ENCODE peak calls at places on chromosomes 16 and 17, in five cellular contexts. I is prostate gland, T is adrenal gland, R is cardiac fibroblast, C is PC-3. W is an unnamed sample.

GRCh38 chr16:8512941-8513624 is 77.2 kb downstream of the TMEM114 start:
- DNase-seq in T (no peak), C (no peak), I (no peak), R (no peak), W (no peak)

GRCh38 chr17:61314368-61315078 is 85.1 kb upstream of the TBX2 start:
- DNase-seq in C (no peak), I (peak; percentile 68), T (peak; percentile 40), R (peak; percentile 65), W (peak; percentile 89)

GRCh38 chr16:18950469-18951185 is 24.4 kb upstream of the SMG1 start:
- DNase-seq in I (no peak), C (no peak), R (no peak), T (no peak), W (no peak)

GRCh38 chr17:4233668-4234258 is 30.0 kb downstream of the ANKFY1 start:
- DNase-seq in C (no peak), I (peak; percentile 20), R (no peak), T (no peak), W (no peak)

GRCh38 chr17:75776399-75777242 is 8.0 kb upstream of the UNK start:
- DNase-seq in I (no peak), C (no peak), R (peak; percentile 42), T (peak; percentile 33), W (no peak)

GRCh38 chr16:1469693-1470201 is 5.1 kb downstream of the CLCN7 start:
- DNase-seq in T (no peak), C (no peak), R (no peak), I (no peak), W (no peak)

GRCh38 chr17:8320990-8321389 is 10.9 kb downstream of the ARHGEF15 start:
- DNase-seq in I (no peak), T (no peak), C (no peak), R (peak; percentile 10), W (no peak)

GRCh38 chr17:3693829-3694231 is 2.1 kb downstream of the P2RX5 start:
- DNase-seq in R (no peak), T (no peak), I (no peak), C (no peak), W (no peak)

GRCh38 chr17:74827800-74828199 is 31.9 kb downstream of the GRIN2C start:
- DNase-seq in R (no peak), I (no peak), T (no peak), C (no peak), W (no peak)

GRCh38 chr17:36972186-36972686 is 23.5 kb downstream of the AATF start:
- DNase-seq in I (no peak), C (no peak), R (no peak), T (no peak), W (no peak)

GRCh38 chr17:66184392-66184791 is 7.5 kb downstream of the CEP112 start:
- DNase-seq in R (no peak), C (no peak), T (no peak), I (no peak), W (no peak)

GRCh38 chr16:81927561-81928185 is 83.6 kb downstream of the SDR42E1 start:
- DNase-seq in T (no peak), C (no peak), R (no peak), I (no peak), W (no peak)

GRCh38 chr16:57643166-57643813 is 14.9 kb downstream of the ADGRG1 start:
- DNase-seq in C (peak; percentile 73), R (peak; percentile 45), T (peak; percentile 53), I (no peak), W (peak; percentile 59)

GRCh38 chr17:42675984-42676423 is 790 bp downstream of the PLEKHH3 start:
- DNase-seq in I (peak; percentile 69), R (peak; percentile 39), C (peak; percentile 23), T (peak; percentile 62), W (peak; percentile 47)

GRCh38 chr17:41527076-41528023 is 758 bp downstream of the KRT19 start:
- DNase-seq in C (no peak), I (no peak), R (no peak), T (no peak), W (no peak)

GRCh38 chr17:33112763-33113162 is 121.1 kb downstream of the SPACA3 start:
- DNase-seq in T (no peak), I (no peak), C (peak; percentile 92), R (peak; percentile 29), W (peak; percentile 3)

GRCh38 chr17:63946440-63947363 is 14.6 kb upstream of the CD79B start:
- DNase-seq in C (peak; percentile 60), T (peak; percentile 66), I (peak; percentile 15), R (peak; percentile 45), W (peak; percentile 7)

GRCh38 chr17:79803997-79804855 is 7.3 kb upstream of the CBX8 start:
- DNase-seq in C (no peak), R (no peak), I (no peak), T (no peak), W (no peak)

GRCh38 chr17:8581002-8581658 is 49.4 kb downstream of the MYH10 start:
- DNase-seq in T (no peak), C (no peak), R (no peak), I (no peak), W (no peak)

GRCh38 chr16:73122604-73123386 is 74.9 kb upstream of the ZFHX3 start:
- DNase-seq in C (no peak), R (peak; percentile 60), I (no peak), T (peak; percentile 37), W (peak; percentile 11)

GRCh38 chr16:86874141-86874540 is 295.8 kb downstream of the FOXL1 start:
- DNase-seq in T (no peak), R (peak; percentile 36), C (peak; percentile 53), I (no peak), W (no peak)

GRCh38 chr16:28191364-28191985 is 20.3 kb downstream of the XPO6 start:
- DNase-seq in C (peak; percentile 46), R (no peak), T (no peak), I (peak; percentile 57), W (no peak)

GRCh38 chr17:40121191-40121885 is 433 bp upstream of the MSL1 start:
- DNase-seq in I (no peak), T (peak; percentile 48), R (peak; percentile 48), C (peak; percentile 25), W (peak; percentile 56)

GRCh38 chr17:35588196-35588920 is 1.2 kb downstream of the AP2B1 start:
- DNase-seq in C (peak; percentile 93), R (peak; percentile 77), T (no peak), I (no peak), W (peak; percentile 74)

GRCh38 chr17:6843241-6843890 is 11.8 kb upstream of the TEKT1 start:
- DNase-seq in T (no peak), I (no peak), R (peak; percentile 78), C (peak; percentile 78), W (peak; percentile 62)

GRCh38 chr16:56637814-56638750 is at the start of gene MT1A:
- DNase-seq in T (peak; percentile 78), C (no peak), R (peak; percentile 60), I (peak; percentile 30), W (peak; percentile 30)

GRCh38 chr17:63705657-63706056 is 5.7 kb upstream of the LIMD2 start:
- DNase-seq in R (no peak), T (no peak), I (no peak), C (no peak), W (no peak)

GRCh38 chr16:11016993-11017392 is 72.6 kb downstream of the CLEC16A start:
- DNase-seq in C (peak; percentile 67), T (peak; percentile 89), I (peak; percentile 19), R (peak; percentile 83), W (peak; percentile 48)

GRCh38 chr17:66514227-66514806 is 211.9 kb downstream of the PRKCA start:
- DNase-seq in T (no peak), R (peak; percentile 75), I (no peak), C (peak; percentile 44), W (peak; percentile 56)

GRCh38 chr16:74718741-74719610 is 18.3 kb upstream of the MLKL start:
- DNase-seq in C (no peak), R (no peak), I (no peak), T (no peak), W (no peak)

DNA sequence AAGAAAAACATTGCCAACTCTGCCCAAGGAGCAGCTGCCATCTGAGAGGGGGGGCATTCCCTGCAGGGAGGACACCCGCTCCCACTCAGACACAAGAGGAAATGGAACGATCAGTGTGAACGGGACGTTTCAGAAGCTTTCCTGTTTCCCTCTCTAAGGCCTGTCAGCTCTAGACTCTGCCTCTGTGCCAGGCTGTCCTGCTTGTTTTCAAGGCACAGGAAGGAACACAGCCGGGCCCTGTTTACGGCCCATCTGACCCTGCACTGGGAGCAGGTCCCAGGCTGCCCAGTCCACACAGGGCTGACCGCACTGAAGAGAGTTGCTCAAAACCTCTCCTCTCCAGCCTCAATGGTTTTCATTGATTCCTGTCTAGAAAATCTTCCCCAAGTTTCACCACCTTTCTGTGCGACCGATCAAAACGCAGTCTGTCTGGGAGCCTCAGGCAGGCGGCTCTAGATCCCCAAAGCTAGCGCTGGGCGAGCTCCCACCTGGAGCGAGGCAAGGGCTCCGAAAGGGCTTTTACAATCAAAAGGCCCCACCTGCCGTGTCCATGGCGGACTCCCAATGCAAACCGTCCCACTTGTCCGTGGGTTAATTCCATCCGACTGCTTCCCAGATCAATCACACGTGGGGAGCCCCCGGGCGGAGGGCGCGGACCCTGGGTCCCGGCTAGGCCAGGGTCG is 1.5 kb downstream of the PIEZO1 start:
- DNase-seq in C (peak; percentile 27), T (peak; percentile 67), I (peak; percentile 65), R (peak; percentile 45), W (no peak)
- H3K4me3 ChIP-seq in C (peak overlapping the region; percentile 76), T (peak overlapping the region; percentile 99), I (peak overlapping the region; percentile 89), R (peak overlapping the region; percentile 71), W (peak overlapping the region; percentile 61)

DNA sequence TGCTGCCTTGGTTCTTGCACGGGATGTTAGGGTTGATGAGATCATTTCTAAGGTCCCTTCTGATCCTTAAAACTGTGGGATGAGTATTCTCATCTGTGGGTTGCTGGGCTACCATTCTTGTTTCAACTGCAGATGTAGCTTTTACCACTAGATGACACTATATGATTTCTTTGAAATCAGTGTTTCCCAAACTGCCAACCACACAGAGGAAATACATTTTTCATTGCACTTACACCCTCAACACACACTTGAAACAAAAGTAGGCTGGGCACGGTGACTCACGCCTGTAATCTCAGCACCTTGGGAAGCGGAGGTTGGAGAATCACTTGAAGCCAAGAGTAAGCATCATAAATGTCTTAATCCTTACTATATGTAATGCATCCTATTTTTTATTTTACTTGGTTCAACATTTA is 15.3 kb downstream of the LCMT1 start:
- DNase-seq in C (peak; percentile 82), I (no peak), T (peak; percentile 73), R (peak; percentile 89), W (peak; percentile 86)
- TF ChIP-seq CTCF in C (peak; percentile 75), I (peak; percentile 45), T (peak; percentile 80), R (peak; percentile 74), W (peak; percentile 82)

DNA sequence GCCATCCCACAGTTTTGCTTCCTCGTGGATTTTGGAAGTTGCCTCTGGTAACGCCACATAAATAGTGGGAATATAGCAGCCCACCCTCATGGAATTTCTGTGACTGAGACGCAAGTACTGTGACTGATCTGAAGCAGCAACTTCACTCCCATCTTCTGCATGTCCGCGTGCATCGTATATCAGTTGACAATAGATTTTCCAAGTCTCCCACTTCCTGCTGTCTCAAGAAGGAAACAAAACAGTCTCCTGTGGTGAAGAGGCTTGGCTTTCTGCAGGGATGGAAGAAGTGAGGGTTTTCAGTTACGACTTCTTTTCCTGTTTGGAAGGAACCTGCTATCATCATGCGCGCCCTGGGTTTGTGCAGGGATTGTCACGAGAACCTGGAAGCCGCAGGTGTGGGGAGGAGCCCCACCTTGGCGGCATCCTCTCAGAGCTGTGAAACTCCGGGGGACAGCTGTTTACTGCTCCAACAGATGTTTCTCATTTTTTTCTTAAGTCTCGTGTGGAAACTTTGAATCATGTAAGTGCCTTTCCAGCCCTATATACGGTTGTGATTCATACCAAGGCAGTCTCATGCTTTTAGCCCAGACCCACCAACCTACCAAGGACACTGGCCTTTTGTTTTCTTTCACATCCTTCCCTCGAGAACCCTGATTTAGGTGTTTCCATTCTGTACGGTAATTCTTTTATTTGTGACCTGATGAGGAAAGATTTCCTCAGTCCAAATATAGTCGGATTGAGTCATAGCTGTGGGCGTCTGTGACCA is 57.5 kb downstream of the WIPI1 start:
- DNase-seq in R (peak; percentile 84), I (no peak), C (peak; percentile 14), T (no peak), W (peak; percentile 65)
- H3K4me3 ChIP-seq in R (no peak overlapping the region), I (no peak overlapping the region), C (no peak overlapping the region), T (no peak overlapping the region), W (no peak overlapping the region)

GRCh38 chr16:84275562-84276151 is 19.0 kb upstream of the WFDC1 start:
- DNase-seq in R (no peak), C (no peak), I (no peak), T (no peak), W (no peak)
- TF ChIP-seq CTCF in R (no peak), C (no peak), I (no peak), T (no peak), W (no peak)

W was measured in astrocyte of the spinal cord.